ENCODE peak calls at places on chromosomes 1 and 21, in seven cellular contexts. One of them, this sample, is unnamed.

GRCh38 chr1:244833734-244834595 is 1.5 kb upstream of the COX20 start:
- DNase-seq in H9: peak
- DNase-seq in IMR-90: peak
- DNase-seq in mesendoderm: peak
- DNase-seq in neuronal stem cell: peak
- DNase-seq in mesenchymal stem cell: peak
- DNase-seq in H1: no peak
- DNase-seq in this sample: peak

GRCh38 chr1:51342591-51343206 is 12.3 kb upstream of the TTC39A start:
- DNase-seq in H9: no peak
- DNase-seq in IMR-90: no peak
- DNase-seq in mesendoderm: no peak
- DNase-seq in neuronal stem cell: no peak
- DNase-seq in mesenchymal stem cell: no peak
- DNase-seq in H1: no peak
- DNase-seq in this sample: no peak

GRCh38 chr21:45982256-45982757 is 737 bp downstream of the COL6A1 start:
- DNase-seq in H9: no peak
- DNase-seq in IMR-90: no peak
- DNase-seq in mesendoderm: no peak
- DNase-seq in neuronal stem cell: no peak
- DNase-seq in mesenchymal stem cell: no peak
- DNase-seq in H1: no peak
- DNase-seq in this sample: no peak

GRCh38 chr1:175833502-175833901 is 90.1 kb upstream of the TNR start:
- DNase-seq in H9: no peak
- DNase-seq in IMR-90: no peak
- DNase-seq in mesendoderm: peak
- DNase-seq in neuronal stem cell: no peak
- DNase-seq in mesenchymal stem cell: no peak
- DNase-seq in H1: no peak
- DNase-seq in this sample: no peak

GRCh38 chr21:35503646-35504045 is 454.5 kb upstream of the RUNX1 start:
- DNase-seq in H9: no peak
- DNase-seq in IMR-90: peak
- DNase-seq in mesendoderm: peak
- DNase-seq in neuronal stem cell: no peak
- DNase-seq in mesenchymal stem cell: peak
- DNase-seq in H1: no peak
- DNase-seq in this sample: no peak

GRCh38 chr1:229196404-229197224 is 74.3 kb upstream of the RAB4A start:
- DNase-seq in H9: no peak
- DNase-seq in IMR-90: peak
- DNase-seq in mesendoderm: no peak
- DNase-seq in neuronal stem cell: no peak
- DNase-seq in mesenchymal stem cell: no peak
- DNase-seq in H1: no peak
- DNase-seq in this sample: no peak

GRCh38 chr1:30903343-30904034 is 5.1 kb downstream of the SDC3 start:
- DNase-seq in H9: no peak
- DNase-seq in IMR-90: peak
- DNase-seq in mesendoderm: peak
- DNase-seq in neuronal stem cell: no peak
- DNase-seq in mesenchymal stem cell: peak
- DNase-seq in H1: no peak
- DNase-seq in this sample: no peak

GRCh38 chr1:41504126-41505035 is 19.9 kb upstream of the EDN2 start:
- DNase-seq in H9: no peak
- DNase-seq in IMR-90: peak
- DNase-seq in mesendoderm: no peak
- DNase-seq in neuronal stem cell: no peak
- DNase-seq in mesenchymal stem cell: peak
- DNase-seq in H1: no peak
- DNase-seq in this sample: peak

GRCh38 chr1:203390298-203390697 is 39.4 kb upstream of the FMOD start:
- DNase-seq in H9: no peak
- DNase-seq in IMR-90: no peak
- DNase-seq in mesendoderm: no peak
- DNase-seq in neuronal stem cell: no peak
- DNase-seq in mesenchymal stem cell: no peak
- DNase-seq in H1: no peak
- DNase-seq in this sample: no peak

GRCh38 chr1:200409203-200409760 is 554 bp downstream of the ZNF281 start:
- DNase-seq in H9: peak
- DNase-seq in IMR-90: peak
- DNase-seq in mesendoderm: peak
- DNase-seq in neuronal stem cell: no peak
- DNase-seq in mesenchymal stem cell: peak
- DNase-seq in H1: no peak
- DNase-seq in this sample: peak

GRCh38 chr1:181043025-181043880 is 9.5 kb downstream of the MR1 start:
- DNase-seq in H9: no peak
- DNase-seq in IMR-90: peak
- DNase-seq in mesendoderm: no peak
- DNase-seq in neuronal stem cell: no peak
- DNase-seq in mesenchymal stem cell: peak
- DNase-seq in H1: no peak
- DNase-seq in this sample: peak

GRCh38 chr1:202623075-202623474 is 87.2 kb downstream of the SYT2 start:
- DNase-seq in H9: no peak
- DNase-seq in IMR-90: peak
- DNase-seq in mesendoderm: no peak
- DNase-seq in neuronal stem cell: no peak
- DNase-seq in mesenchymal stem cell: peak
- DNase-seq in H1: no peak
- DNase-seq in this sample: no peak

DNA sequence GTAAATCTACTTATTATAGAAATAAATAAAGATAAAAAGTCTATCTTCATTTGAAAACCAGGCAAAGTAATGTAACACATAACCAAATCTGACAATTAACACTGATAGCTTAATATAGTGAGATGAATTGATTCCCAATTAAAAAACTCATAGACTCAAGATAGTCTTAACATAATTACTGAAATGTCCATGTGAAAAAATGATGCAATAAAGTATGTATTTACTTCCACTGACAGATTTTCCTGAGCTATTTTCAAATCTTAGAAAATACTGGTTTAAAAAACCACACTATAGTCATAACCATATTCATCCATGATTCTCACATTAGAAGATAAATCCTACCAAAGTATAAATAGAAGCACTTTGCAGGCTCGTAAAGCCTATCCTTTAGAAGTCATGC is 9.6 kb upstream of the DONSON start:
- DNase-seq in H9: no peak
- DNase-seq in IMR-90: no peak
- DNase-seq in mesendoderm: no peak
- DNase-seq in neuronal stem cell: no peak
- DNase-seq in mesenchymal stem cell: no peak
- DNase-seq in H1: no peak
- DNase-seq in this sample: no peak
- H3K23ac ChIP-seq in H9: no peak
- H3K23ac ChIP-seq in IMR-90: no peak
- H3K23ac ChIP-seq in mesendoderm: no peak
- H3K23ac ChIP-seq in neuronal stem cell: no peak
- H3K23ac ChIP-seq in mesenchymal stem cell: no peak
- H3K23ac ChIP-seq in H1: no peak
- H3K23ac ChIP-seq in this sample: no peak

GRCh38 chr1:210236386-210236839 is 3.8 kb downstream of the SERTAD4 start:
- DNase-seq in H9: no peak
- DNase-seq in IMR-90: peak
- DNase-seq in mesendoderm: no peak
- DNase-seq in neuronal stem cell: no peak
- DNase-seq in mesenchymal stem cell: peak
- DNase-seq in H1: no peak
- DNase-seq in this sample: no peak

GRCh38 chr1:210235363-210236053 is 2.9 kb downstream of the SERTAD4 start:
- DNase-seq in H9: no peak
- DNase-seq in IMR-90: no peak
- DNase-seq in mesendoderm: no peak
- DNase-seq in neuronal stem cell: no peak
- DNase-seq in mesenchymal stem cell: no peak
- DNase-seq in H1: no peak
- DNase-seq in this sample: no peak

GRCh38 chr1:210236840-210237409 is 4.3 kb downstream of the SERTAD4 start:
- DNase-seq in H9: no peak
- DNase-seq in IMR-90: peak
- DNase-seq in mesendoderm: no peak
- DNase-seq in neuronal stem cell: no peak
- DNase-seq in mesenchymal stem cell: peak
- DNase-seq in H1: no peak
- DNase-seq in this sample: no peak

GRCh38 chr1:210237981-210238380 is 5.4 kb downstream of the SERTAD4 start:
- DNase-seq in H9: no peak
- DNase-seq in IMR-90: no peak
- DNase-seq in mesendoderm: no peak
- DNase-seq in neuronal stem cell: no peak
- DNase-seq in mesenchymal stem cell: no peak
- DNase-seq in H1: no peak
- DNase-seq in this sample: no peak

DNA sequence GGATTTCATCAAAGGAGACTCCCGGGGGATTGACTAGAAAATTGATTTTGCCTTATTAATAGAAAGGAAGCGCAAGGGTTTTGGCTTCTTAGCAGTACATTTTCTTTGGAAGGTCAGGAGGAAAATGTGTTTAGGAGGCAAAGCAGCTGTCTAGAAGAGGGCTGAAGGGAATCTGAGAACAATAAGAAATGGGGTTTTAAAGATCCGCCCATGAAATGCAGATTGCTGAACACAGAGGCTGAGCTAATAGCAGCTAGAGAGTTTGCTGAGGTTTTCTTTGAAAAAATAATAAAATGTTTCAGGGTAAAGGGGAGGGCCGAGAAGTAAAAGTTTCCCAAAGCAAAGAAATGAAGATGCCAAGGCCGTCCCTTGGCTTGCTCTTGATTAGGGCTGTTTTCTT is 4.9 kb downstream of the SERTAD4 start:
- DNase-seq in H9: no peak
- DNase-seq in IMR-90: no peak
- DNase-seq in mesendoderm: no peak
- DNase-seq in neuronal stem cell: no peak
- DNase-seq in mesenchymal stem cell: no peak
- DNase-seq in H1: no peak
- DNase-seq in this sample: no peak
- H3K23ac ChIP-seq in H9: no peak
- H3K23ac ChIP-seq in IMR-90: no peak
- H3K23ac ChIP-seq in mesendoderm: no peak
- H3K23ac ChIP-seq in neuronal stem cell: no peak
- H3K23ac ChIP-seq in mesenchymal stem cell: no peak
- H3K23ac ChIP-seq in H1: no peak
- H3K23ac ChIP-seq in this sample: no peak

GRCh38 chr1:27366113-27366410 is 699 bp downstream of the MAP3K6 start:
- DNase-seq in H9: peak
- DNase-seq in IMR-90: peak
- DNase-seq in mesendoderm: peak
- DNase-seq in neuronal stem cell: peak
- DNase-seq in mesenchymal stem cell: peak
- DNase-seq in H1: no peak
- DNase-seq in this sample: peak

GRCh38 chr1:27365372-27366112 is 1.2 kb downstream of the MAP3K6 start:
- DNase-seq in H9: peak
- DNase-seq in IMR-90: peak
- DNase-seq in mesendoderm: peak
- DNase-seq in neuronal stem cell: peak
- DNase-seq in mesenchymal stem cell: peak
- DNase-seq in H1: no peak
- DNase-seq in this sample: peak

GRCh38 chr1:27361553-27361952 is 5.2 kb downstream of the MAP3K6 start:
- DNase-seq in H9: no peak
- DNase-seq in IMR-90: no peak
- DNase-seq in mesendoderm: no peak
- DNase-seq in neuronal stem cell: no peak
- DNase-seq in mesenchymal stem cell: no peak
- DNase-seq in H1: no peak
- DNase-seq in this sample: no peak

GRCh38 chr1:27364696-27365371 is 1.9 kb downstream of the MAP3K6 start:
- DNase-seq in H9: no peak
- DNase-seq in IMR-90: no peak
- DNase-seq in mesendoderm: no peak
- DNase-seq in neuronal stem cell: no peak
- DNase-seq in mesenchymal stem cell: no peak
- DNase-seq in H1: no peak
- DNase-seq in this sample: peak

GRCh38 chr1:27363766-27364695 is 2.7 kb downstream of the MAP3K6 start:
- DNase-seq in H9: no peak
- DNase-seq in IMR-90: no peak
- DNase-seq in mesendoderm: no peak
- DNase-seq in neuronal stem cell: peak
- DNase-seq in mesenchymal stem cell: no peak
- DNase-seq in H1: no peak
- DNase-seq in this sample: no peak
- H3K23ac ChIP-seq in H9: no peak
- H3K23ac ChIP-seq in IMR-90: no peak
- H3K23ac ChIP-seq in mesendoderm: no peak
- H3K23ac ChIP-seq in neuronal stem cell: peak
- H3K23ac ChIP-seq in mesenchymal stem cell: no peak
- H3K23ac ChIP-seq in H1: no peak
- H3K23ac ChIP-seq in this sample: no peak

DNA sequence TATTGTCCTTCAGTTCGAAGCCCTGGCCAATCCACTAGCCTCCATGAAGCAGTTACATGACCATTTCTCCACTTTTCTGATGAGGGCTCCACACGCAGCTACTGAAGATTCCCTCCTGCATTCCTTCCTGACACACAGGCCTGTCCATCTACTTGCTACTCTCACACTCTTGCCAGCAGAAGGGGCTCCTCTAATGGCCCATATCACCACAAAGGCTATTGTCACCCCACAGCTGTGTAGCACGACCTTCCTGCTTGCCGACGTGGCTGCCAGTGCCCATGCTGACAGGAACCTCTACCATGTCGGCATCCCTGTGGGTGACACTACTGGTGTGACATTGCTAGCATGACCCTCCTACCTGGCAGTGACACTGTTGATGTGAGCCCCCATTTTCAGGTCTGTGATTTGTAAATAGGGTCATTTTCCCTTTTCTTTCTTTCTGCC is 1528.6 kb upstream of the TPTE start:
- DNase-seq in H9: peak
- DNase-seq in IMR-90: no peak
- DNase-seq in mesendoderm: no peak
- DNase-seq in neuronal stem cell: no peak
- DNase-seq in mesenchymal stem cell: no peak
- DNase-seq in H1: no peak
- DNase-seq in this sample: no peak
- H3K23ac ChIP-seq in H9: no peak
- H3K23ac ChIP-seq in IMR-90: no peak
- H3K23ac ChIP-seq in mesendoderm: no peak
- H3K23ac ChIP-seq in neuronal stem cell: peak
- H3K23ac ChIP-seq in mesenchymal stem cell: no peak
- H3K23ac ChIP-seq in H1: no peak
- H3K23ac ChIP-seq in this sample: no peak